ENCODE peak calls at places on chromosome 1, in four cellular contexts. C, Q, W and M are unnamed samples.
A peak's percentile ranks its signal among the peaks of the same experiment; 100 is the strongest.

GRCh38 chr1:246005067-246005466 is 502.0 kb downstream of the SMYD3 start:
- DNase-seq in W (no peak), C (peak; percentile 88), Q (no peak), M (peak; percentile 33)

GRCh38 chr1:150748859-150749719 is 16.5 kb downstream of the CTSS start:
- DNase-seq in W (no peak), C (no peak), Q (no peak), M (no peak)

GRCh38 chr1:193042766-193043691 is 16.1 kb downstream of the UCHL5 start:
- DNase-seq in Q (no peak), C (no peak), W (no peak), M (no peak)

GRCh38 chr1:29831500-29832117 is 595.3 kb downstream of the PTPRU start:
- DNase-seq in W (no peak), C (no peak), Q (no peak), M (no peak)

GRCh38 chr1:5688479-5689077 is 303.6 kb downstream of the NPHP4 start:
- DNase-seq in C (no peak), W (no peak), Q (no peak), M (no peak)

GRCh38 chr1:116411784-116412479 is 38.9 kb downstream of the ATP1A1 start:
- DNase-seq in W (no peak), Q (peak; percentile 80), C (no peak), M (no peak)

GRCh38 chr1:56643661-56644060 is 1.5 kb upstream of the PRKAA2 start:
- DNase-seq in Q (no peak), W (no peak), C (no peak), M (no peak)

GRCh38 chr1:109909531-109909930 is 1.1 kb upstream of the CSF1 start:
- DNase-seq in C (no peak), Q (no peak), W (no peak), M (no peak)

GRCh38 chr1:19315378-19316206 is 3.5 kb downstream of the SLC66A1 start:
- DNase-seq in W (no peak), C (no peak), Q (peak; percentile 83), M (no peak)

GRCh38 chr1:223634423-223634822 is 31.1 kb downstream of the CAPN8 start:
- DNase-seq in Q (no peak), W (no peak), C (no peak), M (no peak)

GRCh38 chr1:151948506-151948905 is 39.2 kb upstream of the THEM4 start:
- DNase-seq in W (no peak), Q (no peak), C (no peak), M (no peak)

GRCh38 chr1:3763351-3764125 is 9.0 kb upstream of the SMIM1 start:
- DNase-seq in W (no peak), C (no peak), Q (no peak), M (no peak)

GRCh38 chr1:47637111-47637685 is 199.4 kb downstream of the FOXD2 start:
- DNase-seq in Q (no peak), W (no peak), C (no peak), M (no peak)

GRCh38 chr1:205775717-205776056 is 405 bp upstream of the RAB29 start:
- DNase-seq in C (no peak), Q (no peak), W (no peak), M (no peak)

GRCh38 chr1:207021139-207021861 is 11.3 kb downstream of the C1orf116 start:
- DNase-seq in Q (no peak), C (no peak), W (no peak), M (no peak)
- H3K4me1 ChIP-seq in Q (no peaks in the 10 kb centered on the region), C (peaks cover 32% of the 10 kb centered on the region), W (no peaks in the 10 kb centered on the region), M (no peaks in the 10 kb centered on the region)

DNA sequence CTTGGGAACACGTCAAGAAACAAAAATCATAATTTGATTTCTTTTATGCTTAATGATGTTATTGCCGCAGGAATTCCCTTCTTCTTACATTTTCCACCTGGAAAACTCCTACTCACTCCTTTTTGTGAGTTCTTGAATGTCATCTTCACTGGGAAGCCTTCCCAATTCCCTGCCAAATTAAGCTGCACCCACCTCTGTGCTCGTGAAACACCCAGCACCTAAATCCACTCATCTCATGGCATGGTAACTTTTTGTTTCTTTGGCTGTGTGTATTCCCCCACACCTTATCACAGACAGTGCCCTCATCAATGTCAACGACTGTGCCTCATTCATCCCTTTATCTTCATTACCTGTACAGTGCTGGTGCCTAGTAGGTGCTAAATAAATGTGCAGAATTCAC is 45.6 kb downstream of the ASTN1 start:
- DNase-seq in W (no peak), Q (no peak), C (no peak), M (no peak)
- H3K4me3 ChIP-seq in W (no peak overlapping the region), Q (no peak overlapping the region), C (no peak overlapping the region), M (no peak overlapping the region)

DNA sequence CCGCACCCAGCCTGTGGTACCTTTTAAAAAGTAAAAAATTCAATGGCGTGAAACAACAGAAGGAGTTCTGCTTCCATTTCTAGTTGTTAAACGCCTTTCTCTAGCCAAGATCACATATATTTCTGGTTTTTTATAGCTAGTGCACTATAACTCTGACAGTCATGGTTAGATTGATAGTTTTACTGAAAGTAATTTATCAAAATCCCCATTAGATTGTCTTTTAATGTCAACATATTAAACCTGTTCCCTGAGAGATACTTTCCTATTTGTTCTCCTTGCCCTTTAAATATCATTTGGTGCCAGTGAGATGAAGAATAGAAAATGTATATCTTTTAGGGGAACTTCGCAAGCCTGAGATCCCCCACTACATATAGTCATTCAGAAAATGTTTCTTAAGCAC is 7.3 kb downstream of the SMAP2 start:
- DNase-seq in C (no peak), Q (no peak), W (no peak), M (no peak)
- H3K27ac ChIP-seq in C (no peak overlapping the region), Q (no peak overlapping the region), W (peak overlapping the region; percentile 57), M (no peak overlapping the region)

DNA sequence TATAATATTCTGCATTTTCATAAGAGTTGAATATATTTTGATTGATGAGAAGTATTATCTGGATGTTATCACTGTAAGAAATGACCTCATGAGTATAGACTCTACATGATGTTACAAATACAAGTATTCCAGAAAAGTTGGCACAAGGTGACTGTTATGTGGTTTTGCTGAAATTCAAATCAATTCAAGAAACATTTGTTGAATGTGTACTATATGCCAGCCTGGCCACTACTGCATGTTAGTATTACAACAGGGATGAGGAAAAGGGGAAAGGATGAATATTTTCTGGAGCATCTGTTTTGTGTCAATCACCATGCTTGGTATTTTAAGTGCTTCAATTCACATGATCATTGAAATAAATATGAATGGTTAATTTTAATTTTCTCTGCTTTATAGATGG is 250.9 kb upstream of the PBX1 start:
- DNase-seq in C (no peak), Q (no peak), W (no peak), M (no peak)
- H3K4me1 ChIP-seq in C (no peaks in the 10 kb centered on the region), Q (no peaks in the 10 kb centered on the region), W (no peaks in the 10 kb centered on the region), M (no peaks in the 10 kb centered on the region)

DNA sequence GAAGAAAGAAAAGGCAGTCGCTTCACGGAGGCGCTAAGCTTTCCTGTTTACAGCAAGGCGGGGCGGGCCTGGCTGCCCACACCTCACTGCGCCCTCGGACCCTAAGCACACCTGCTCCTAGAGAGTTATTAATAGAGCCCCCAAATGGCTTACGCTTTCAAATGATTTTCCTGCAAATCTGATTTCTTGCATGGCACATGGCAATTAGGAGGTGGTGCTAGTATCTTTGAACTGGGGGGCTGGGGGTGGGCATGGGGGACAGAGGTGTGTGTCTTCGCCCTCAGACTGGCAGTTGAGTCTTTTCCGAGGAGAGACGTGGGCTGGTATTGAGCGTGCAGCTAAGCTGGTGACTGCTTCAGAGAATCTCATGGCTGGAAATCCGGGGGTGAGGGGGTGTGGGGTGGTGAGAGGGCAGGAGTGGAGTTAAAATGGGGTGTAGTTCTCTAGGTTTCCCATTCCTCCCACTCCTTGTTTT is 1.3 kb downstream of the S1PR1 start:
- DNase-seq in W (no peak), Q (no peak), C (no peak), M (peak; percentile 57)
- H3K4me3 ChIP-seq in W (no peak overlapping the region), Q (no peak overlapping the region), C (peak overlapping the region; percentile 16), M (peak overlapping the region; percentile 67)